ENCODE peak calls at places on chromosomes 7 and 10, in ten cellular contexts. Q, Z, V, C, D, R, N, T, S and U are unnamed samples.

GRCh38 chr10:1426786-1427185 is 310.5 kb downstream of the ADARB2 start:
- DNase-seq in Z (no peak), T (no peak), C (no peak), D (no peak), R (no peak), S (no peak), V (no peak), N (no peak), Q (no peak), U (no peak)

GRCh38 chr7:87545760-87546159 is 54.9 kb downstream of the ABCB1 start:
- DNase-seq in C (no peak), D (no peak), R (no peak), N (no peak), V (no peak), T (no peak), Q (no peak), Z (no peak), S (no peak), U (no peak)

GRCh38 chr10:113385021-113385975 is 167.6 kb upstream of the HABP2 start:
- DNase-seq in C (peak; percentile 82), D (peak; percentile 49), S (peak; percentile 93), T (peak; percentile 73), Q (peak; percentile 87), V (peak; percentile 34), Z (peak; percentile 82), R (peak; percentile 89), N (peak; percentile 60), U (peak; percentile 90)

GRCh38 chr7:121081327-121081936 is 92.9 kb downstream of the CPED1 start:
- DNase-seq in T (peak; percentile 63), S (peak; percentile 93), Q (peak; percentile 56), Z (no peak), N (no peak), R (peak; percentile 92), V (peak; percentile 56), C (peak; percentile 75), D (no peak), U (peak; percentile 67)

GRCh38 chr7:56092789-56093531 is at the start of gene PHKG1:
- DNase-seq in S (peak; percentile 91), C (peak; percentile 84), N (no peak), Q (peak; percentile 88), T (peak; percentile 69), Z (peak; percentile 72), D (no peak), R (peak; percentile 81), V (peak; percentile 67), U (peak; percentile 82)

GRCh38 chr7:135184254-135184841 is 13.8 kb upstream of the CYREN start:
- DNase-seq in Q (no peak), R (no peak), N (no peak), D (no peak), C (no peak), V (no peak), T (no peak), S (no peak), Z (no peak), U (no peak)

GRCh38 chr7:155469311-155470185 is 11.6 kb downstream of the EN2 start:
- DNase-seq in V (no peak), S (no peak), N (no peak), Q (no peak), Z (no peak), T (no peak), C (no peak), R (no peak), D (no peak), U (no peak)

GRCh38 chr10:69425513-69426298 is 9.0 kb upstream of the TACR2 start:
- DNase-seq in S (no peak), D (no peak), V (no peak), R (no peak), Q (no peak), Z (no peak), C (no peak), N (no peak), T (no peak), U (no peak)

GRCh38 chr10:81874878-81875679 is at the start of gene NRG3:
- DNase-seq in Z (no peak), S (no peak), C (no peak), Q (no peak), D (no peak), T (no peak), N (no peak), V (no peak), R (no peak), U (no peak)

GRCh38 chr7:124775422-124775821 is 9.8 kb upstream of the GPR37 start:
- DNase-seq in V (no peak), S (no peak), T (no peak), Z (no peak), D (no peak), C (no peak), Q (no peak), R (no peak), N (no peak), U (no peak)

GRCh38 chr7:106022193-106022821 is 59.2 kb downstream of the CDHR3 start:
- DNase-seq in N (peak; percentile 69), Z (no peak), V (no peak), Q (no peak), D (peak; percentile 31), C (no peak), S (no peak), T (no peak), R (no peak), U (no peak)

GRCh38 chr10:3375505-3375904 is 202.9 kb upstream of the PITRM1 start:
- DNase-seq in T (no peak), V (no peak), Z (no peak), S (no peak), N (no peak), C (no peak), Q (no peak), D (no peak), R (no peak), U (no peak)

GRCh38 chr7:76372984-76373833 is 14.4 kb upstream of the YWHAG start:
- DNase-seq in S (peak; percentile 57), R (peak; percentile 86), C (peak; percentile 78), N (no peak), Q (no peak), Z (no peak), V (no peak), D (no peak), T (no peak), U (no peak)

GRCh38 chr7:100493476-100494264 is 9.9 kb downstream of the NYAP1 start:
- DNase-seq in R (peak; percentile 24), Q (no peak), V (no peak), C (no peak), Z (no peak), N (peak; percentile 69), S (peak; percentile 38), D (no peak), T (no peak), U (no peak)

GRCh38 chr10:75247797-75248196 is 12.0 kb upstream of the COMTD1 start:
- DNase-seq in Q (no peak), D (no peak), R (no peak), S (no peak), N (no peak), V (no peak), Z (no peak), C (no peak), T (no peak), U (no peak)